ENCODE peak calls at places on chromosomes 6 and 20, in eight cellular contexts. Q, G, I, X, S, T, M and Y are unnamed samples.
A peak's percentile ranks its signal among the peaks of the same experiment; 100 is the strongest.

GRCh38 chr6:31573239-31574105 is 1.4 kb downstream of the LTA start:
- DNase-seq in X (no peak), G (no peak), T (no peak), Q (no peak), S (no peak), I (no peak), M (no peak), Y (no peak)

GRCh38 chr6:90466191-90466940 is 120.5 kb downstream of the MAP3K7 start:
- DNase-seq in S (no peak), G (no peak), T (no peak), Q (no peak), I (no peak), M (no peak), X (no peak), Y (no peak)

GRCh38 chr20:560680-561079 is 17.1 kb upstream of the CSNK2A1 start:
- DNase-seq in X (no peak), I (no peak), S (no peak), T (no peak), Q (no peak), G (no peak), M (no peak), Y (peak; percentile 21)

GRCh38 chr20:36461600-36462439 is 79.5 kb upstream of the MYL9 start:
- DNase-seq in Q (peak; percentile 44), G (peak; percentile 70), I (peak; percentile 30), T (peak; percentile 86), S (no peak), X (peak; percentile 71), M (no peak), Y (peak; percentile 74)

GRCh38 chr6:75526502-75527127 is 33.0 kb upstream of the FILIP1 start:
- DNase-seq in M (no peak), S (peak; percentile 38), I (no peak), X (peak; percentile 85), T (no peak), Q (peak; percentile 52), G (peak; percentile 73), Y (peak; percentile 74)

GRCh38 chr6:117531346-117531745 is 48.9 kb downstream of the DCBLD1 start:
- DNase-seq in X (peak; percentile 25), G (no peak), I (no peak), Q (no peak), M (no peak), T (no peak), S (no peak), Y (peak; percentile 17)

GRCh38 chr20:1712634-1713625 is 55.4 kb upstream of the SIRPG start:
- DNase-seq in X (no peak), T (no peak), M (no peak), Q (no peak), I (no peak), G (no peak), S (no peak), Y (no peak)

GRCh38 chr6:100493206-100493888 is 28.6 kb upstream of the SIM1 start:
- DNase-seq in Q (no peak), G (no peak), S (no peak), M (no peak), T (peak; percentile 63), I (no peak), X (no peak), Y (no peak)

GRCh38 chr20:23915844-23916243 is 36.3 kb upstream of the CST5 start:
- DNase-seq in S (no peak), G (peak; percentile 6), X (no peak), T (no peak), Q (no peak), I (no peak), M (no peak), Y (no peak)

GRCh38 chr6:47086051-47086770 is 44.1 kb upstream of the ADGRF1 start:
- DNase-seq in I (no peak), S (no peak), M (no peak), X (no peak), T (no peak), Q (no peak), G (no peak), Y (peak; percentile 58)

GRCh38 chr6:26743941-26744699 is 84.6 kb upstream of the ZNF322 start:
- DNase-seq in M (no peak), I (no peak), Q (no peak), T (no peak), S (no peak), X (no peak), G (no peak), Y (no peak)

GRCh38 chr20:48682529-48683385 is 145.0 kb downstream of the PREX1 start:
- DNase-seq in M (no peak), I (no peak), Q (peak; percentile 99), T (no peak), X (peak; percentile 99), S (no peak), G (no peak), Y (peak; percentile 99)

GRCh38 chr6:30722280-30723112 is 2.3 kb downstream of the TUBB start:
- DNase-seq in M (no peak), T (no peak), Q (no peak), G (peak; percentile 80), X (peak; percentile 82), S (peak; percentile 89), I (peak; percentile 81), Y (peak; percentile 86)

GRCh38 chr6:9200712-9201111 is 765.4 kb upstream of the SLC35B3 start:
- DNase-seq in Q (no peak), S (no peak), M (no peak), T (no peak), X (no peak), I (no peak), G (no peak), Y (no peak)

GRCh38 chr20:35055445-35056276 is 36.9 kb downstream of the TRPC4AP start:
- DNase-seq in G (no peak), M (no peak), Q (no peak), I (no peak), S (no peak), X (peak; percentile 47), T (no peak), Y (no peak)

GRCh38 chr6:6890400-6890858 is 217.3 kb upstream of the RREB1 start:
- DNase-seq in T (no peak), X (peak; percentile 52), S (no peak), M (no peak), Q (no peak), G (no peak), I (no peak), Y (peak; percentile 36)

GRCh38 chr6:117440558-117441525 is 15.1 kb upstream of the ROS1 start:
- DNase-seq in I (no peak), Q (peak; percentile 97), M (no peak), G (peak; percentile 68), X (peak; percentile 66), T (peak; percentile 71), S (no peak), Y (no peak)

GRCh38 chr20:25055711-25056492 is 2.0 kb downstream of the ACSS1 start:
- DNase-seq in I (no peak), G (peak; percentile 9), Q (peak; percentile 26), T (no peak), S (no peak), X (no peak), M (no peak), Y (no peak)

GRCh38 chr6:84597238-84597875 is 167.0 kb downstream of the TBX18 start:
- DNase-seq in G (no peak), I (no peak), M (no peak), X (peak; percentile 47), Q (no peak), T (no peak), S (no peak), Y (no peak)

GRCh38 chr20:1215386-1216170 is 10.3 kb upstream of the RAD21L1 start:
- DNase-seq in M (no peak), T (no peak), I (no peak), S (peak; percentile 22), Q (no peak), X (no peak), G (no peak), Y (no peak)

GRCh38 chr6:76682842-76683241 is 610.4 kb upstream of the IMPG1 start:
- DNase-seq in G (peak; percentile 34), S (no peak), M (no peak), X (peak; percentile 43), I (no peak), Q (no peak), T (no peak), Y (peak; percentile 35)

GRCh38 chr6:163347021-163347446 is 67.5 kb upstream of the QKI start:
- DNase-seq in Q (no peak), G (no peak), X (no peak), T (no peak), M (no peak), S (no peak), I (no peak), Y (no peak)

GRCh38 chr6:115001726-115002436 is 659.1 kb upstream of the HS3ST5 start:
- DNase-seq in S (no peak), X (no peak), M (no peak), I (no peak), G (peak; percentile 23), Q (no peak), T (no peak), Y (no peak)

GRCh38 chr20:57560554-57561355 is at the start of gene PCK1:
- DNase-seq in Q (no peak), S (no peak), I (no peak), M (no peak), X (peak; percentile 15), T (peak; percentile 77), G (no peak), Y (no peak)

GRCh38 chr6:87716928-87717655 is 15.1 kb upstream of the AKIRIN2 start:
- DNase-seq in G (no peak), M (no peak), I (no peak), S (no peak), X (no peak), T (no peak), Q (no peak), Y (no peak)

GRCh38 chr6:36104836-36105235 is 25.5 kb upstream of the MAPK13 start:
- DNase-seq in Q (peak; percentile 51), I (no peak), S (no peak), T (no peak), G (no peak), M (peak; percentile 67), X (peak; percentile 26), Y (peak; percentile 89)

GRCh38 chr20:37758332-37758731 is 64.5 kb downstream of the CTNNBL1 start:
- DNase-seq in T (no peak), S (no peak), Q (no peak), M (no peak), X (no peak), I (no peak), G (peak; percentile 16), Y (peak; percentile 47)

GRCh38 chr6:112150363-112150762 is 63.0 kb downstream of the FAM229B start:
- DNase-seq in S (no peak), G (no peak), M (no peak), I (no peak), Q (peak; percentile 33), T (no peak), X (no peak), Y (peak; percentile 69)

GRCh38 chr6:170434114-170434820 is 118.8 kb downstream of the PSMB1 start:
- DNase-seq in T (no peak), G (no peak), S (no peak), I (no peak), M (no peak), Q (peak; percentile 45), X (no peak), Y (no peak)

GRCh38 chr20:46277602-46278001 is 30.7 kb downstream of the CDH22 start:
- DNase-seq in T (no peak), Q (no peak), X (no peak), I (no peak), G (no peak), M (no peak), S (no peak), Y (no peak)